ENCODE peak calls at places on chromosome 18, in seven cellular contexts. C is HCT116, T is GM12878, Z is H1, U is HepG2, L is K562, O is SK-N-SH. V is an unnamed sample.
A peak's percentile ranks its signal among the peaks of the same experiment; 100 is the strongest.

GRCh38 chr18:5498452-5498851 is 45.3 kb downstream of the EPB41L3 start:
- DNase-seq in O (no peak), L (no peak), U (no peak), C (no peak), Z (no peak), T (no peak), V (no peak)

GRCh38 chr18:505483-506122 is 5.1 kb upstream of the COLEC12 start:
- DNase-seq in C (no peak), Z (no peak), U (no peak), T (peak; percentile 62), L (no peak), O (no peak), V (no peak)

GRCh38 chr18:11259421-11259820 is 110.1 kb upstream of the PIEZO2 start:
- DNase-seq in U (no peak), O (peak; percentile 13), C (no peak), L (no peak), Z (no peak), T (no peak), V (no peak)

GRCh38 chr18:23498877-23499570 is 4.3 kb upstream of the RMC1 start:
- DNase-seq in L (peak; percentile 81), U (peak; percentile 62), T (no peak), Z (peak; percentile 66), C (peak; percentile 59), O (peak; percentile 68), V (peak; percentile 38)

GRCh38 chr18:22515250-22515649 is 97.5 kb upstream of the CTAGE1 start:
- DNase-seq in Z (no peak), O (no peak), L (no peak), U (no peak), T (no peak), C (no peak), V (no peak)

GRCh38 chr18:5031216-5031615 is 165.8 kb downstream of the AKAIN1 start:
- DNase-seq in C (no peak), L (no peak), U (no peak), O (no peak), Z (no peak), T (no peak), V (no peak)

GRCh38 chr18:12106516-12106915 is 12.9 kb downstream of the ANKRD62 start:
- DNase-seq in U (no peak), O (no peak), T (no peak), L (no peak), Z (no peak), C (no peak), V (no peak)

GRCh38 chr18:8808001-8808400 is 102.6 kb downstream of the MTCL1 start:
- DNase-seq in C (no peak), O (peak; percentile 79), Z (no peak), U (no peak), T (no peak), L (no peak), V (no peak)

GRCh38 chr18:765764-766549 is 46.1 kb downstream of the YES1 start:
- DNase-seq in T (no peak), C (no peak), O (no peak), U (no peak), Z (no peak), L (peak; percentile 37), V (no peak)

GRCh38 chr18:8389391-8390340 is 219.6 kb upstream of the RAB12 start:
- DNase-seq in O (peak; percentile 72), U (peak; percentile 59), L (peak; percentile 69), Z (peak; percentile 84), C (peak; percentile 53), T (no peak), V (peak; percentile 27)

GRCh38 chr18:56382541-56382940 is 255.9 kb downstream of the TXNL1 start:
- DNase-seq in Z (no peak), C (no peak), O (no peak), L (no peak), T (no peak), U (no peak), V (no peak)

GRCh38 chr18:53165770-53166169 is 825.8 kb downstream of the DCC start:
- DNase-seq in T (no peak), U (no peak), O (no peak), C (no peak), L (no peak), Z (no peak), V (no peak)

GRCh38 chr18:28407681-28408080 is 230.8 kb upstream of the CDH2 start:
- DNase-seq in U (no peak), O (no peak), Z (no peak), L (no peak), T (no peak), C (no peak), V (no peak)

GRCh38 chr18:58535340-58536186 is 93.3 kb downstream of the ALPK2 start:
- DNase-seq in Z (no peak), O (no peak), T (peak; percentile 99), C (no peak), U (no peak), L (no peak), V (no peak)

GRCh38 chr18:3603460-3604259 is 153.7 kb downstream of the TGIF1 start:
- DNase-seq in U (peak; percentile 69), L (peak; percentile 72), Z (no peak), O (no peak), C (peak; percentile 94), T (no peak), V (peak; percentile 92)

GRCh38 chr18:59459352-59460059 is 100.4 kb upstream of the LMAN1 start:
- DNase-seq in O (peak; percentile 45), L (peak; percentile 27), C (peak; percentile 10), U (peak; percentile 16), T (no peak), Z (no peak), V (no peak)

GRCh38 chr18:58080516-58080915 is 36.5 kb downstream of the NEDD4L start:
- DNase-seq in C (no peak), T (no peak), O (no peak), U (no peak), Z (no peak), L (no peak), V (no peak)

GRCh38 chr18:46916551-46917107 is 678 bp downstream of the PIAS2 start:
- DNase-seq in U (peak; percentile 17), L (no peak), O (peak; percentile 34), Z (peak; percentile 63), C (no peak), T (no peak), V (no peak)

GRCh38 chr18:13218376-13219011 is at the start of gene LDLRAD4:
- DNase-seq in O (peak; percentile 77), T (no peak), Z (peak; percentile 66), L (no peak), U (no peak), C (no peak), V (no peak)

GRCh38 chr18:13217466-13217961 is 1.0 kb upstream of the LDLRAD4 start:
- DNase-seq in C (no peak), T (no peak), L (peak; percentile 27), O (peak; percentile 80), Z (peak; percentile 65), U (no peak), V (no peak)

GRCh38 chr18:13217971-13218375 is 587 bp upstream of the LDLRAD4 start:
- DNase-seq in L (no peak), U (no peak), O (no peak), T (no peak), Z (peak; percentile 68), C (no peak), V (no peak)

GRCh38 chr18:13216092-13216582 is 2.4 kb upstream of the LDLRAD4 start:
- DNase-seq in U (peak; percentile 66), T (peak; percentile 4), C (peak; percentile 31), L (no peak), O (peak; percentile 81), Z (no peak), V (peak; percentile 33)

DNA sequence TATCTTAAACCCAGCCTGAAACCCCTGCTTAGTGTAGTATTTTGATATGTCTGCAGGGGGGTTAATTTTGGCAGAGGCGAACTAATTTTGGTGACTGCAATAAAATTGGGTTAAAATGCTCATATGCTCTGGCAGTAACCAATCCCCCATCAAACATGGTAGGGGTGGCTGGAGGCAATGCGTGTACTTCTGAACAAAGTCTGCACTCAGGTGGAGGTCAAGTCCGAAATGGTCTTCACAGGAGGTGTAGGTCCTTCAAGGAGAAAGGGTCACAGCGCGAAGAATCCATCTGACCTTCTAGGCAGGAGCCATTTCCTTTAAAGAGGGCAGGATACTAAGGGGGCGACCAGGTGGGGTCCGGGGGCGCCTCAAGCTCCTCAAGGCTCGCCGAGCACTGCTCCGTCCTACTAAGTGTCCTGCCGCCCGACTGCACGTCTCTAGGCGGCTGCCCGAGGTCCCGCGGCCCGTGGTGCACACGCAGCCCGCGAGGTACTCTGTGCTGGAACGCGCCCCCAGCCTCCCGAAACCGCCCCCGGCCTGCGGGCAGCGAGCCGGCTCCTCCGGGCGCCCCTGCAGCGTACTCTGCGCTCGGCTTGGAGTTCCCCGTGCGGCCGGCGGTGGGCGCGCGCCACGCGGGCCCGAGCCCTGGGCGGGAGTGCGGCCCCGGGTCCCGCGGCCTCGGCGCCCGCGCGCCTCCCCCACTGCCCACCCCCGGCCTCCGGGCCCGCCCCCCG is 1.7 kb upstream of the LDLRAD4 start:
- DNase-seq in T (no peak), O (peak; percentile 86), U (no peak), Z (peak; percentile 72), L (no peak), C (no peak), V (no peak)
- H3K27me3 ChIP-seq in T (peaks cover 8% of the 10 kb centered on the region), O (peaks cover 23% of the 10 kb centered on the region), U (no peaks in the 10 kb centered on the region), Z (peaks cover 10% of the 10 kb centered on the region), L (peaks cover 43% of the 10 kb centered on the region), C (peaks cover 19% of the 10 kb centered on the region), V (peaks cover 33% of the 10 kb centered on the region)

GRCh38 chr18:39870586-39870985 is 2084.4 kb upstream of the PIK3C3 start:
- DNase-seq in O (no peak), L (no peak), Z (no peak), T (no peak), C (no peak), U (no peak), V (no peak)

GRCh38 chr18:39872566-39872965 is 2082.5 kb upstream of the PIK3C3 start:
- DNase-seq in Z (no peak), L (no peak), O (no peak), C (no peak), T (no peak), U (no peak), V (no peak)

GRCh38 chr18:39871976-39872375 is 2083.1 kb upstream of the PIK3C3 start:
- DNase-seq in O (no peak), Z (no peak), C (no peak), L (no peak), T (no peak), U (no peak), V (no peak)
- TF ChIP-seq SIN3A in O (no peak), Z (no peak), C (no peak), L (no peak), T (no peak), U (no peak), V (no peak)

DNA sequence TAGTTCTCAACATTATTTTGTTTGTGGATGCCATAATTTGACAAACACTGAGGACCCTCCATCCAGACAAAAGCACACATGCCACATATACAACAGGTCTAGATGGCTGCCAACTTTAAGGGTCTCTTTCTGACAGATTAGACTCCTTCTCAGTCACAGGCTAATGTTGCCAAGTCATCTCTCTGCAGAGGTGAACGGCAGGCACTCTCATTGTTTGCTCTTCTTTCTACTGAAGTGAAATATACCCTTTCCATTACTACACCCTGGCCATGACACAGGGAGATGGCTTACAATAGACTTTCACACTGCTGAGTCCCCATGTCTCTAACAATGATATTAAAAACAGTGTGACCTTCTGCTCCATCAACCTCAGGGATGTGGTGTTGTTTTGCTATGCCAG is 47.5 kb upstream of the ZNF397 start:
- DNase-seq in Z (no peak), T (no peak), L (no peak), C (no peak), O (no peak), U (no peak), V (no peak)
- H3K4me3 ChIP-seq in Z (no peak overlapping the region), T (no peak overlapping the region), L (no peak overlapping the region), C (no peak overlapping the region), O (no peak overlapping the region), U (no peak overlapping the region), V (no peak overlapping the region)

GRCh38 chr18:79511671-79512301 is 116.1 kb downstream of the NFATC1 start:
- DNase-seq in L (no peak), Z (peak; percentile 53), C (no peak), O (peak; percentile 27), U (no peak), T (no peak), V (no peak)
- H3K27me3 ChIP-seq in L (no peaks in the 10 kb centered on the region), Z (no peaks in the 10 kb centered on the region), C (no peaks in the 10 kb centered on the region), O (peaks cover 100% of the 10 kb centered on the region), U (peaks cover 14% of the 10 kb centered on the region), T (no peaks in the 10 kb centered on the region), V (no peaks in the 10 kb centered on the region)

V was measured in Panc1.